ENCODE peak calls at places on chromosomes 2 and 18, in four cellular contexts. One of them, this sample, is unnamed.

GRCh38 chr2:126886201-126886905 is 12.3 kb upstream of the TEX51 start:
- DNase-seq in Panc1: peak; percentile 2
- DNase-seq in HCT116: peak; percentile 42
- DNase-seq in K562: peak; percentile 92
- DNase-seq in this sample: peak; percentile 13

GRCh38 chr2:85110991-85111560 is 22.1 kb upstream of the TCF7L1 start:
- DNase-seq in Panc1: no peak
- DNase-seq in HCT116: no peak
- DNase-seq in K562: no peak
- DNase-seq in this sample: no peak

GRCh38 chr2:69933839-69934613 is 19.1 kb downstream of the MXD1 start:
- DNase-seq in Panc1: no peak
- DNase-seq in HCT116: no peak
- DNase-seq in K562: peak; percentile 46
- DNase-seq in this sample: peak; percentile 85

GRCh38 chr2:130851624-130852382 is 15.1 kb downstream of the ARHGEF4 start:
- DNase-seq in Panc1: no peak
- DNase-seq in HCT116: no peak
- DNase-seq in K562: no peak
- DNase-seq in this sample: no peak

GRCh38 chr2:148670773-148671172 is 26.2 kb downstream of the EPC2 start:
- DNase-seq in Panc1: no peak
- DNase-seq in HCT116: no peak
- DNase-seq in K562: no peak
- DNase-seq in this sample: no peak

GRCh38 chr2:18413794-18414396 is 146.6 kb downstream of the RDH14 start:
- DNase-seq in Panc1: peak; percentile 81
- DNase-seq in HCT116: peak; percentile 24
- DNase-seq in K562: no peak
- DNase-seq in this sample: no peak

GRCh38 chr2:24816884-24817283 is 23.7 kb downstream of the CENPO start:
- DNase-seq in Panc1: no peak
- DNase-seq in HCT116: no peak
- DNase-seq in K562: no peak
- DNase-seq in this sample: no peak

GRCh38 chr2:218783612-218784169 is 1.7 kb downstream of the CYP27A1 start:
- DNase-seq in Panc1: no peak
- DNase-seq in HCT116: no peak
- DNase-seq in K562: no peak
- DNase-seq in this sample: no peak

GRCh38 chr18:58409802-58410445 is 219.0 kb downstream of the ALPK2 start:
- DNase-seq in Panc1: no peak
- DNase-seq in HCT116: no peak
- DNase-seq in K562: no peak
- DNase-seq in this sample: peak; percentile 46

GRCh38 chr2:162043132-162043531 is 30.9 kb downstream of the DPP4 start:
- DNase-seq in Panc1: no peak
- DNase-seq in HCT116: no peak
- DNase-seq in K562: no peak
- DNase-seq in this sample: no peak

DNA sequence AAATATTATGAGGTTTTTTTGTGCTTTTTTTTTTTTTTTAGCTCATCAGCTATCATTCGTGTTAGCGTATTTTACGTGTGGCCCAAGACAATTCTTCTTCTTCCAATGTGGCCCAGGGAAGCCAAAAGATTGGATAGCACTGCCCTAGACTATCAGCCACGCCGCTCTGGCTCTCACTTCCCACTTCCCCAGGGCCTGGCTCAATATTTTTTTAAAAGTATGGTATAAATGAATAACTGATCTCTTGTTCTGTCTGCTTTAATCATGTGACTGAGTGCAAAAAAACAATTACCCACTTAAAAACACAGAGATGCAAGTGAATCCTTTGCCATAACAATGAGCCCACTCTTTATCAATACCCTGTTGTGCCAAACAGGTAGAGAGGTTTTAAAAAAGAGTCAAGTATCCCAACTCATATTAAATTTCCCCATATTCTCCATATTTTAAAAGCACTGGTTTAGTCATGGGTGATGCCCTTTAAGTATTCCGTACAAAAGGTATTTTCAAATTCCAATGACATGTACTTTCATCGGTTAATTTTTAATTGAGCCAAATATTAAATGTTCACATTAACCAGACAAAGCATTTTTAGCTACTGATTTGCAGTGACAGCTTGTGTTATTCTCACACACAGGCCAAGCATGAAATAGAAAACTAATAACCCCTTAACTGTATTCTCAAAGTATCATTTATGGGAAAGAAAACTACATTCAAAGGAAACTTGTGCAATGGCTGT is 12.6 kb downstream of the BCL2 start:
- DNase-seq in Panc1: no peak
- DNase-seq in HCT116: no peak
- DNase-seq in K562: no peak
- DNase-seq in this sample: no peak
- TF ChIP-seq TCF7L2 in Panc1: no peak
- TF ChIP-seq TCF7L2 in HCT116: no peak
- TF ChIP-seq TCF7L2 in K562: no peak
- TF ChIP-seq TCF7L2 in this sample: no peak

DNA sequence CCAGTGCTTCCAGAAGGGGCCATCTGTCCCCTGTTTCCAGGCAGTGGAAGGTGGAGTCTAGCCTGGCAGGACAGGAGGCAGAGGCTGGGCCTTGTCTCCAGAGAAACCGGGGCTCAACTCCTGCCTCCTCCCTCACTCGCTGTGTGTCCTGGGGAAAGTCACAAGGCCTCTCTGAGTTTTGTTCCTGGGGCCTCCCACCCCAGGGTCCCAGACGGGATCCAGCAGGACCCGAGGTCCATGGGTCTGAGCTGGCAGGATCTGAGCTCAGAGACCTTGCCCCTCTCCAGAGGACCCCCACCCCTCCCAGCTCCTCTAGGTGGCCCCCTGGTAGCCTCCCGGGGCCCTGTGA is 72.2 kb upstream of the TAF1B start:
- DNase-seq in Panc1: no peak
- DNase-seq in HCT116: no peak
- DNase-seq in K562: no peak
- DNase-seq in this sample: no peak
- TF ChIP-seq TCF7L2 in Panc1: no peak
- TF ChIP-seq TCF7L2 in HCT116: no peak
- TF ChIP-seq TCF7L2 in K562: no peak
- TF ChIP-seq TCF7L2 in this sample: no peak

DNA sequence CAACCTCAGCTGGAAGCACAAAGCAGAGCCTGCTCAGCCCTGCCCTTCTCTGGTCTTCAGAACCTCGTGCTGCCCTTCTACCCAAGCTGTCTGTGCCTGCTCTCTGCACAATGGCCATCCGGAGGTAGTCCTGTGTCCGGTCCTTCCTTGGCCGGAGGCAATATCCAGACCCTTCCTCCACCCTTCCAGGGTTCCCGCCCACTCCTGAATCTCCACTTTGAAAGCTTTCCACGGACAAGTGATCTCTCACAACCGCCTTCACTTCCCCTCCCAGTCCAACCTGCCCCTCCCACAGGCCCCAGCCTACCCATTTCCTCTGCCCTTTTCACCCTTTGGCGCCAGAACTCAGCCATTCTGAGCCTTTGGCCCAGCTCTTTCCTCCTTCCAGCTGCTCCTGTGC is 236.5 kb upstream of the SMAD2 start:
- DNase-seq in Panc1: no peak
- DNase-seq in HCT116: no peak
- DNase-seq in K562: no peak
- DNase-seq in this sample: no peak
- TF ChIP-seq TCF7L2 in Panc1: no peak
- TF ChIP-seq TCF7L2 in HCT116: no peak
- TF ChIP-seq TCF7L2 in K562: no peak
- TF ChIP-seq TCF7L2 in this sample: no peak

GRCh38 chr2:39994151-39994550 is 215.1 kb upstream of the THUMPD2 start:
- DNase-seq in Panc1: no peak
- DNase-seq in HCT116: no peak
- DNase-seq in K562: no peak
- DNase-seq in this sample: no peak
- TF ChIP-seq TCF7L2 in Panc1: no peak
- TF ChIP-seq TCF7L2 in HCT116: no peak
- TF ChIP-seq TCF7L2 in K562: no peak
- TF ChIP-seq TCF7L2 in this sample: no peak

DNA sequence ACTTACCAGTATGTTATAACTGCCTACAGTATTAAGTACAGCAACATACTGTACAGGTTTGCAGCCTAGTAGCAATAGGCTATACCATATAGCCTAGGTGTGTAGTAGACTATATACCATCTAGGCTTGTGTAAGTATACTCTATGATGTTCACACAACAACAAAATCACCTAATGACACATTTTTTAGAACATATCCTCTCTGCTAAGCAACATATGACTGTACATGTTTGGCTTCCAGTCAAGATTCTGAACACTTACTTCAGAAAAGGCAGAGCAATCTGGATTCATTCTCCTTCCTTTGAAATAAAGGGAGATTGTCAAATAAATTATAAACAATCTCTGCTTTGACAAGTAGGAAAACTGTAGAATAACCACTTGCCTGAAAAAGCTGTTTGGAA is 81.8 kb downstream of the EXOC6B start:
- DNase-seq in Panc1: no peak
- DNase-seq in HCT116: no peak
- DNase-seq in K562: no peak
- DNase-seq in this sample: no peak
- TF ChIP-seq TCF7L2 in Panc1: no peak
- TF ChIP-seq TCF7L2 in HCT116: no peak
- TF ChIP-seq TCF7L2 in K562: no peak
- TF ChIP-seq TCF7L2 in this sample: no peak

DNA sequence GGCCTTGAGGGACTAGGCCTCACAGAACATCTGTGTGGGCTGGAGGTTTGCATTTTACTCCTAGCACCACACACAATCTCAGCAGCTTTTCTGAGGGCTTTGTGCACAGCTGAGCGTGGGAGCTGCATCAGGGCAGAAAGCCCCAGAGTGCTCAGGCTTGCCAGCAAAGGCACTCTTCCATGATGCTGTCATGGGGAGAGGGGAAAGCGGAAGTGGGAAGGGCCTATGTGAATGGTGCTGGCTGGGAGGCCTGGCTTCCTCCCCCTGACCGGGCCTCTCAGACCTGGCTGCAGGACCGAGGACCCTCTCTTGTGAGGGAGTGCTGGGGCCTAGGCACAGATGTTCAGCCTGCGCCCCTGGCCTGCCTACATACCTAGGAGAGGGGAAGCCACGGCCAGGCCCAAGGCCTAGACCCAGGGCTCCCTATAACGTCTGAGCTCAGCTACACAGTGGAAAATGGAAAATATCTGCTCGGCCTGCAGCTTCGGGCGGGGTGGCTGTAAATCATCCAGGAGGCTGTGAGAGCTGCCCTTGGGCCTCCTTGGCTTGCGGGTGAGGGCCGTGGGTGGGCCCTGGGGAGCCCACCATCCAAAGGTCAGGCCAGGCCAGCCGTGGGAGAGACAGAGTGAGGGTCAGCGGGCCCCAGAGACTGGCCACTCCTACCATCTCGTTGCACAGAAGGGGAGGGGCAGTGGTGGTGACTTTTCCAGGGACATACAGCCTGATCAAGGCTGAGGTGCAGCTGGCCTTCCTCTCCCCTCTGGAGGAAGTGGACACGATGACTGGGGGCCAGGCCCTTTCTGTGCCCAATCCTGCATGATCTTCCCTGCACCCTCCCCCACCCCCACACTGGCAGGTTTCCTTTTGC is 22.7 kb downstream of the GLI2 start:
- DNase-seq in Panc1: no peak
- DNase-seq in HCT116: no peak
- DNase-seq in K562: no peak
- DNase-seq in this sample: no peak
- TF ChIP-seq TCF7L2 in Panc1: no peak
- TF ChIP-seq TCF7L2 in HCT116: no peak
- TF ChIP-seq TCF7L2 in K562: no peak
- TF ChIP-seq TCF7L2 in this sample: no peak

GRCh38 chr2:158079672-158080071 is 22.0 kb upstream of the UPP2 start:
- DNase-seq in Panc1: no peak
- DNase-seq in HCT116: no peak
- DNase-seq in K562: no peak
- DNase-seq in this sample: peak; percentile 98
- TF ChIP-seq TCF7L2 in Panc1: no peak
- TF ChIP-seq TCF7L2 in HCT116: no peak
- TF ChIP-seq TCF7L2 in K562: no peak
- TF ChIP-seq TCF7L2 in this sample: no peak

DNA sequence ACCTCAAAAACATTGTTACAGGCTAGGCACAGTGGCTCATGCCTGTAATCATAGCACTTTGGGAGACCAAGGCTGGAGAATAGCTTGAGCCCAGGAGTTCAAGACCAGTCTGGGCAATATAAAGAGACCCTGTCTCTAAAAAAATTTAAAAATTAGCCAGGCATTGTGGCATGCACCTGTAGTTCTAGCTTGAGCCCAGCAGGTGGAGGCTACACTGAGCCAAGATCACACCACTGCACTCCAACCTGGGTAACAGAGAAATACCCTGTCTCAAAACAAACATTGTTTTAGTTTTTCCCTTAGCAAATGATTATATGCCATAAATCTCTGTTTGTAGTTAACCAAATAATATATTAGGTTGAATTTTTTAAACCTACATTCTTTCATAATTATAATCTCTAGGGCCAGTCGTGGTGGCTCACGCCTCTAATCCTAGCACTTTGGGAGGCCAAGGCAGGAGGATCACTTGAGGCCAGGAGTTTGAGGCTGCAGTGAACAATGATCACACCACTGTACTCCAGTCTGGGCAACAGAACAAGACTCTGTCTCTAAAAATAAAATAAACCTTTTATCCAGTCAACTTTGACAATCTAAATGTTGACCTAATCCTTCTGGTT is 13.3 kb upstream of the CYP20A1 start:
- DNase-seq in Panc1: no peak
- DNase-seq in HCT116: peak; percentile 13
- DNase-seq in K562: no peak
- DNase-seq in this sample: peak; percentile 35
- TF ChIP-seq TCF7L2 in Panc1: no peak
- TF ChIP-seq TCF7L2 in HCT116: no peak
- TF ChIP-seq TCF7L2 in K562: no peak
- TF ChIP-seq TCF7L2 in this sample: no peak

This sample was measured in HepG2.